ENCODE peak calls at places on chromosomes 12 and 14, in seven cellular contexts. One of them, this sample, is unnamed.

GRCh38 chr14:59490756-59491155 is 6.4 kb downstream of the JKAMP start:
- DNase-seq in A549: no peak
- DNase-seq in stimulated activated CD4-positive, alpha-beta T cell treated with anti-CD3 and anti-CD28 coated beads, Interleukin-4, amount 100 ng/mL, for 1 hour: no peak
- DNase-seq in cardiac fibroblast: no peak
- DNase-seq in AG20443: no peak
- DNase-seq in CD4-positive, CD25-positive, alpha-beta regulatory T cell: no peak
- DNase-seq in GM23338: no peak
- DNase-seq in this sample: no peak

GRCh38 chr12:106147956-106148355 is 9.2 kb upstream of the NUAK1 start:
- DNase-seq in A549: no peak
- DNase-seq in stimulated activated CD4-positive, alpha-beta T cell treated with anti-CD3 and anti-CD28 coated beads, Interleukin-4, amount 100 ng/mL, for 1 hour: no peak
- DNase-seq in cardiac fibroblast: no peak
- DNase-seq in AG20443: no peak
- DNase-seq in CD4-positive, CD25-positive, alpha-beta regulatory T cell: no peak
- DNase-seq in GM23338: no peak
- DNase-seq in this sample: no peak

GRCh38 chr12:102728506-102729242 is 188.4 kb downstream of the PAH start:
- DNase-seq in A549: no peak
- DNase-seq in stimulated activated CD4-positive, alpha-beta T cell treated with anti-CD3 and anti-CD28 coated beads, Interleukin-4, amount 100 ng/mL, for 1 hour: no peak
- DNase-seq in cardiac fibroblast: no peak
- DNase-seq in AG20443: no peak
- DNase-seq in CD4-positive, CD25-positive, alpha-beta regulatory T cell: no peak
- DNase-seq in GM23338: no peak
- DNase-seq in this sample: no peak

GRCh38 chr12:31011746-31012567 is 61.7 kb upstream of the DDX11 start:
- DNase-seq in A549: no peak
- DNase-seq in stimulated activated CD4-positive, alpha-beta T cell treated with anti-CD3 and anti-CD28 coated beads, Interleukin-4, amount 100 ng/mL, for 1 hour: no peak
- DNase-seq in cardiac fibroblast: no peak
- DNase-seq in AG20443: no peak
- DNase-seq in CD4-positive, CD25-positive, alpha-beta regulatory T cell: no peak
- DNase-seq in GM23338: no peak
- DNase-seq in this sample: no peak

GRCh38 chr12:122064780-122065588 is 13.6 kb upstream of the MLXIP start:
- DNase-seq in A549: peak; percentile 74
- DNase-seq in stimulated activated CD4-positive, alpha-beta T cell treated with anti-CD3 and anti-CD28 coated beads, Interleukin-4, amount 100 ng/mL, for 1 hour: no peak
- DNase-seq in cardiac fibroblast: peak; percentile 88
- DNase-seq in AG20443: peak; percentile 57
- DNase-seq in CD4-positive, CD25-positive, alpha-beta regulatory T cell: no peak
- DNase-seq in GM23338: no peak
- DNase-seq in this sample: peak; percentile 35

GRCh38 chr12:32671930-32672785 is 6.9 kb upstream of the DNM1L start:
- DNase-seq in A549: peak; percentile 73
- DNase-seq in stimulated activated CD4-positive, alpha-beta T cell treated with anti-CD3 and anti-CD28 coated beads, Interleukin-4, amount 100 ng/mL, for 1 hour: no peak
- DNase-seq in cardiac fibroblast: peak; percentile 90
- DNase-seq in AG20443: peak; percentile 83
- DNase-seq in CD4-positive, CD25-positive, alpha-beta regulatory T cell: peak; percentile 59
- DNase-seq in GM23338: peak; percentile 84
- DNase-seq in this sample: peak; percentile 70

GRCh38 chr14:23430016-23430732 is 5.3 kb downstream of the MYH7 start:
- DNase-seq in A549: no peak
- DNase-seq in stimulated activated CD4-positive, alpha-beta T cell treated with anti-CD3 and anti-CD28 coated beads, Interleukin-4, amount 100 ng/mL, for 1 hour: no peak
- DNase-seq in cardiac fibroblast: no peak
- DNase-seq in AG20443: no peak
- DNase-seq in CD4-positive, CD25-positive, alpha-beta regulatory T cell: no peak
- DNase-seq in GM23338: no peak
- DNase-seq in this sample: no peak

GRCh38 chr12:11825278-11825677 is 175.8 kb downstream of the ETV6 start:
- DNase-seq in A549: no peak
- DNase-seq in stimulated activated CD4-positive, alpha-beta T cell treated with anti-CD3 and anti-CD28 coated beads, Interleukin-4, amount 100 ng/mL, for 1 hour: no peak
- DNase-seq in cardiac fibroblast: no peak
- DNase-seq in AG20443: no peak
- DNase-seq in CD4-positive, CD25-positive, alpha-beta regulatory T cell: no peak
- DNase-seq in GM23338: no peak
- DNase-seq in this sample: no peak

GRCh38 chr14:53663709-53664108 is 292.9 kb downstream of the BMP4 start:
- DNase-seq in A549: peak; percentile 50
- DNase-seq in stimulated activated CD4-positive, alpha-beta T cell treated with anti-CD3 and anti-CD28 coated beads, Interleukin-4, amount 100 ng/mL, for 1 hour: no peak
- DNase-seq in cardiac fibroblast: peak; percentile 52
- DNase-seq in AG20443: peak; percentile 16
- DNase-seq in CD4-positive, CD25-positive, alpha-beta regulatory T cell: no peak
- DNase-seq in GM23338: peak; percentile 75
- DNase-seq in this sample: peak; percentile 70

GRCh38 chr14:100281286-100282082 is 24.8 kb downstream of the SLC25A29 start:
- DNase-seq in A549: no peak
- DNase-seq in stimulated activated CD4-positive, alpha-beta T cell treated with anti-CD3 and anti-CD28 coated beads, Interleukin-4, amount 100 ng/mL, for 1 hour: no peak
- DNase-seq in cardiac fibroblast: no peak
- DNase-seq in AG20443: no peak
- DNase-seq in CD4-positive, CD25-positive, alpha-beta regulatory T cell: no peak
- DNase-seq in GM23338: peak; percentile 67
- DNase-seq in this sample: no peak

GRCh38 chr14:34797747-34798583 is 77.2 kb downstream of the BAZ1A start:
- DNase-seq in A549: no peak
- DNase-seq in stimulated activated CD4-positive, alpha-beta T cell treated with anti-CD3 and anti-CD28 coated beads, Interleukin-4, amount 100 ng/mL, for 1 hour: no peak
- DNase-seq in cardiac fibroblast: no peak
- DNase-seq in AG20443: no peak
- DNase-seq in CD4-positive, CD25-positive, alpha-beta regulatory T cell: no peak
- DNase-seq in GM23338: peak; percentile 2
- DNase-seq in this sample: no peak

GRCh38 chr12:123151679-123152454 is 977 bp upstream of the PITPNM2 start:
- DNase-seq in A549: peak; percentile 13
- DNase-seq in stimulated activated CD4-positive, alpha-beta T cell treated with anti-CD3 and anti-CD28 coated beads, Interleukin-4, amount 100 ng/mL, for 1 hour: no peak
- DNase-seq in cardiac fibroblast: no peak
- DNase-seq in AG20443: no peak
- DNase-seq in CD4-positive, CD25-positive, alpha-beta regulatory T cell: no peak
- DNase-seq in GM23338: peak; percentile 45
- DNase-seq in this sample: no peak

GRCh38 chr12:122081108-122081696 is 2.6 kb downstream of the MLXIP start:
- DNase-seq in A549: no peak
- DNase-seq in stimulated activated CD4-positive, alpha-beta T cell treated with anti-CD3 and anti-CD28 coated beads, Interleukin-4, amount 100 ng/mL, for 1 hour: no peak
- DNase-seq in cardiac fibroblast: peak; percentile 76
- DNase-seq in AG20443: peak; percentile 19
- DNase-seq in CD4-positive, CD25-positive, alpha-beta regulatory T cell: no peak
- DNase-seq in GM23338: no peak
- DNase-seq in this sample: no peak

GRCh38 chr14:69376439-69376838 is 21.7 kb downstream of the ERH start:
- DNase-seq in A549: peak; percentile 16
- DNase-seq in stimulated activated CD4-positive, alpha-beta T cell treated with anti-CD3 and anti-CD28 coated beads, Interleukin-4, amount 100 ng/mL, for 1 hour: no peak
- DNase-seq in cardiac fibroblast: peak; percentile 56
- DNase-seq in AG20443: no peak
- DNase-seq in CD4-positive, CD25-positive, alpha-beta regulatory T cell: no peak
- DNase-seq in GM23338: no peak
- DNase-seq in this sample: no peak

GRCh38 chr14:50010752-50011151 is 105.6 kb downstream of the VCPKMT start:
- DNase-seq in A549: no peak
- DNase-seq in stimulated activated CD4-positive, alpha-beta T cell treated with anti-CD3 and anti-CD28 coated beads, Interleukin-4, amount 100 ng/mL, for 1 hour: no peak
- DNase-seq in cardiac fibroblast: no peak
- DNase-seq in AG20443: peak; percentile 59
- DNase-seq in CD4-positive, CD25-positive, alpha-beta regulatory T cell: no peak
- DNase-seq in GM23338: no peak
- DNase-seq in this sample: no peak

GRCh38 chr12:52054231-52054837 is 3.1 kb downstream of the NR4A1 start:
- DNase-seq in A549: peak; percentile 68
- DNase-seq in stimulated activated CD4-positive, alpha-beta T cell treated with anti-CD3 and anti-CD28 coated beads, Interleukin-4, amount 100 ng/mL, for 1 hour: no peak
- DNase-seq in cardiac fibroblast: peak; percentile 77
- DNase-seq in AG20443: no peak
- DNase-seq in CD4-positive, CD25-positive, alpha-beta regulatory T cell: no peak
- DNase-seq in GM23338: no peak
- DNase-seq in this sample: no peak

GRCh38 chr12:111270773-111271172 is 98.1 kb downstream of the PHETA1 start:
- DNase-seq in A549: no peak
- DNase-seq in stimulated activated CD4-positive, alpha-beta T cell treated with anti-CD3 and anti-CD28 coated beads, Interleukin-4, amount 100 ng/mL, for 1 hour: no peak
- DNase-seq in cardiac fibroblast: no peak
- DNase-seq in AG20443: no peak
- DNase-seq in CD4-positive, CD25-positive, alpha-beta regulatory T cell: no peak
- DNase-seq in GM23338: peak; percentile 25
- DNase-seq in this sample: peak; percentile 91

GRCh38 chr12:62840806-62841205 is 94.1 kb downstream of the PPM1H start:
- DNase-seq in A549: no peak
- DNase-seq in stimulated activated CD4-positive, alpha-beta T cell treated with anti-CD3 and anti-CD28 coated beads, Interleukin-4, amount 100 ng/mL, for 1 hour: no peak
- DNase-seq in cardiac fibroblast: no peak
- DNase-seq in AG20443: no peak
- DNase-seq in CD4-positive, CD25-positive, alpha-beta regulatory T cell: no peak
- DNase-seq in GM23338: no peak
- DNase-seq in this sample: no peak

GRCh38 chr12:118980407-118981014 is 830 bp upstream of the SRRM4 start:
- DNase-seq in A549: no peak
- DNase-seq in stimulated activated CD4-positive, alpha-beta T cell treated with anti-CD3 and anti-CD28 coated beads, Interleukin-4, amount 100 ng/mL, for 1 hour: no peak
- DNase-seq in cardiac fibroblast: no peak
- DNase-seq in AG20443: no peak
- DNase-seq in CD4-positive, CD25-positive, alpha-beta regulatory T cell: no peak
- DNase-seq in GM23338: peak; percentile 63
- DNase-seq in this sample: no peak

GRCh38 chr12:56628671-56629458 is 1.3 kb downstream of the BAZ2A start:
- DNase-seq in A549: peak; percentile 35
- DNase-seq in stimulated activated CD4-positive, alpha-beta T cell treated with anti-CD3 and anti-CD28 coated beads, Interleukin-4, amount 100 ng/mL, for 1 hour: peak; percentile 55
- DNase-seq in cardiac fibroblast: peak; percentile 78
- DNase-seq in AG20443: peak; percentile 58
- DNase-seq in CD4-positive, CD25-positive, alpha-beta regulatory T cell: peak; percentile 79
- DNase-seq in GM23338: peak; percentile 66
- DNase-seq in this sample: peak; percentile 52

GRCh38 chr12:53044052-53044581 is 5.7 kb upstream of the TNS2 start:
- DNase-seq in A549: no peak
- DNase-seq in stimulated activated CD4-positive, alpha-beta T cell treated with anti-CD3 and anti-CD28 coated beads, Interleukin-4, amount 100 ng/mL, for 1 hour: no peak
- DNase-seq in cardiac fibroblast: peak; percentile 40
- DNase-seq in AG20443: peak; percentile 25
- DNase-seq in CD4-positive, CD25-positive, alpha-beta regulatory T cell: no peak
- DNase-seq in GM23338: peak; percentile 57
- DNase-seq in this sample: peak; percentile 59

GRCh38 chr12:107736914-107737313 is 24.0 kb downstream of the PRDM4 start:
- DNase-seq in A549: no peak
- DNase-seq in stimulated activated CD4-positive, alpha-beta T cell treated with anti-CD3 and anti-CD28 coated beads, Interleukin-4, amount 100 ng/mL, for 1 hour: no peak
- DNase-seq in cardiac fibroblast: no peak
- DNase-seq in AG20443: no peak
- DNase-seq in CD4-positive, CD25-positive, alpha-beta regulatory T cell: peak; percentile 59
- DNase-seq in GM23338: no peak
- DNase-seq in this sample: no peak

GRCh38 chr14:72704507-72704906 is 189.4 kb downstream of the DPF3 start:
- DNase-seq in A549: no peak
- DNase-seq in stimulated activated CD4-positive, alpha-beta T cell treated with anti-CD3 and anti-CD28 coated beads, Interleukin-4, amount 100 ng/mL, for 1 hour: no peak
- DNase-seq in cardiac fibroblast: no peak
- DNase-seq in AG20443: no peak
- DNase-seq in CD4-positive, CD25-positive, alpha-beta regulatory T cell: no peak
- DNase-seq in GM23338: no peak
- DNase-seq in this sample: no peak

GRCh38 chr12:27186240-27186839 is 57.7 kb upstream of the STK38L start:
- DNase-seq in A549: no peak
- DNase-seq in stimulated activated CD4-positive, alpha-beta T cell treated with anti-CD3 and anti-CD28 coated beads, Interleukin-4, amount 100 ng/mL, for 1 hour: no peak
- DNase-seq in cardiac fibroblast: peak; percentile 35
- DNase-seq in AG20443: peak; percentile 36
- DNase-seq in CD4-positive, CD25-positive, alpha-beta regulatory T cell: no peak
- DNase-seq in GM23338: no peak
- DNase-seq in this sample: no peak

GRCh38 chr12:131007031-131007793 is 53.5 kb downstream of the ADGRD1 start:
- DNase-seq in A549: no peak
- DNase-seq in stimulated activated CD4-positive, alpha-beta T cell treated with anti-CD3 and anti-CD28 coated beads, Interleukin-4, amount 100 ng/mL, for 1 hour: no peak
- DNase-seq in cardiac fibroblast: no peak
- DNase-seq in AG20443: no peak
- DNase-seq in CD4-positive, CD25-positive, alpha-beta regulatory T cell: no peak
- DNase-seq in GM23338: no peak
- DNase-seq in this sample: no peak

GRCh38 chr12:116771651-116772050 is 33.5 kb downstream of the RNFT2 start:
- DNase-seq in A549: no peak
- DNase-seq in stimulated activated CD4-positive, alpha-beta T cell treated with anti-CD3 and anti-CD28 coated beads, Interleukin-4, amount 100 ng/mL, for 1 hour: no peak
- DNase-seq in cardiac fibroblast: no peak
- DNase-seq in AG20443: no peak
- DNase-seq in CD4-positive, CD25-positive, alpha-beta regulatory T cell: no peak
- DNase-seq in GM23338: no peak
- DNase-seq in this sample: no peak

GRCh38 chr12:4829793-4830162 is 79.9 kb upstream of the KCNA1 start:
- DNase-seq in A549: no peak
- DNase-seq in stimulated activated CD4-positive, alpha-beta T cell treated with anti-CD3 and anti-CD28 coated beads, Interleukin-4, amount 100 ng/mL, for 1 hour: no peak
- DNase-seq in cardiac fibroblast: no peak
- DNase-seq in AG20443: no peak
- DNase-seq in CD4-positive, CD25-positive, alpha-beta regulatory T cell: no peak
- DNase-seq in GM23338: no peak
- DNase-seq in this sample: no peak

GRCh38 chr14:72492196-72492595 is 401.7 kb downstream of the DPF3 start:
- DNase-seq in A549: no peak
- DNase-seq in stimulated activated CD4-positive, alpha-beta T cell treated with anti-CD3 and anti-CD28 coated beads, Interleukin-4, amount 100 ng/mL, for 1 hour: no peak
- DNase-seq in cardiac fibroblast: no peak
- DNase-seq in AG20443: no peak
- DNase-seq in CD4-positive, CD25-positive, alpha-beta regulatory T cell: no peak
- DNase-seq in GM23338: no peak
- DNase-seq in this sample: no peak

GRCh38 chr12:110281549-110282342 is 699 bp downstream of the ATP2A2 start:
- DNase-seq in A549: peak; percentile 75
- DNase-seq in stimulated activated CD4-positive, alpha-beta T cell treated with anti-CD3 and anti-CD28 coated beads, Interleukin-4, amount 100 ng/mL, for 1 hour: peak; percentile 56
- DNase-seq in cardiac fibroblast: peak; percentile 49
- DNase-seq in AG20443: peak; percentile 78
- DNase-seq in CD4-positive, CD25-positive, alpha-beta regulatory T cell: peak; percentile 52
- DNase-seq in GM23338: peak; percentile 70
- DNase-seq in this sample: peak; percentile 50

GRCh38 chr12:116761499-116761898 is 23.4 kb downstream of the RNFT2 start:
- DNase-seq in A549: no peak
- DNase-seq in stimulated activated CD4-positive, alpha-beta T cell treated with anti-CD3 and anti-CD28 coated beads, Interleukin-4, amount 100 ng/mL, for 1 hour: no peak
- DNase-seq in cardiac fibroblast: no peak
- DNase-seq in AG20443: no peak
- DNase-seq in CD4-positive, CD25-positive, alpha-beta regulatory T cell: no peak
- DNase-seq in GM23338: no peak
- DNase-seq in this sample: no peak

GRCh38 chr12:42735869-42736361 is 146.4 kb upstream of the PRICKLE1 start:
- DNase-seq in A549: no peak
- DNase-seq in stimulated activated CD4-positive, alpha-beta T cell treated with anti-CD3 and anti-CD28 coated beads, Interleukin-4, amount 100 ng/mL, for 1 hour: no peak
- DNase-seq in cardiac fibroblast: no peak
- DNase-seq in AG20443: peak; percentile 20
- DNase-seq in CD4-positive, CD25-positive, alpha-beta regulatory T cell: no peak
- DNase-seq in GM23338: no peak
- DNase-seq in this sample: no peak

GRCh38 chr12:80504389-80505153 is 60.5 kb downstream of the PTPRQ start:
- DNase-seq in A549: no peak
- DNase-seq in stimulated activated CD4-positive, alpha-beta T cell treated with anti-CD3 and anti-CD28 coated beads, Interleukin-4, amount 100 ng/mL, for 1 hour: no peak
- DNase-seq in cardiac fibroblast: no peak
- DNase-seq in AG20443: no peak
- DNase-seq in CD4-positive, CD25-positive, alpha-beta regulatory T cell: no peak
- DNase-seq in GM23338: no peak
- DNase-seq in this sample: no peak

GRCh38 chr14:71103662-71104484 is 196.6 kb downstream of the PCNX1 start:
- DNase-seq in A549: peak; percentile 62
- DNase-seq in stimulated activated CD4-positive, alpha-beta T cell treated with anti-CD3 and anti-CD28 coated beads, Interleukin-4, amount 100 ng/mL, for 1 hour: no peak
- DNase-seq in cardiac fibroblast: peak; percentile 85
- DNase-seq in AG20443: peak; percentile 67
- DNase-seq in CD4-positive, CD25-positive, alpha-beta regulatory T cell: peak; percentile 75
- DNase-seq in GM23338: peak; percentile 72
- DNase-seq in this sample: peak; percentile 65